ENCODE peak calls at places on chromosomes 4 and X, in eight cellular contexts. F, Q, X, C, N, T, M and G are unnamed samples.

GRCh38 chr4:137394000-137394399 is 138.3 kb downstream of the PCDH18 start:
- DNase-seq in F (no peak), Q (no peak), X (no peak), C (peak; percentile 10), N (no peak), T (no peak), M (no peak), G (no peak)

GRCh38 chrX:40097101-40097491 is 662 bp downstream of the BCOR start:
- DNase-seq in F (no peak), Q (no peak), X (no peak), C (no peak), N (no peak), T (peak; percentile 29), M (no peak), G (no peak)

GRCh38 chr4:13496605-13497004 is 12.5 kb upstream of the RAB28 start:
- DNase-seq in F (no peak), Q (no peak), X (no peak), C (no peak), N (no peak), T (peak; percentile 10), M (no peak), G (no peak)

GRCh38 chrX:38636949-38637819 is 75.8 kb downstream of the TSPAN7 start:
- DNase-seq in F (no peak), Q (no peak), X (no peak), C (peak; percentile 80), N (no peak), T (no peak), M (no peak), G (no peak)

GRCh38 chr4:18209448-18209847 is 187.9 kb upstream of the LCORL start:
- DNase-seq in F (no peak), Q (no peak), X (no peak), C (no peak), N (no peak), T (no peak), M (no peak), G (no peak)

GRCh38 chrX:55546956-55547355 is 57.3 kb upstream of the USP51 start:
- DNase-seq in F (no peak), Q (no peak), X (no peak), C (peak; percentile 50), N (no peak), T (no peak), M (no peak), G (no peak)

GRCh38 chr4:102344520-102344954 is 745 bp downstream of the SLC39A8 start:
- DNase-seq in F (peak; percentile 49), Q (no peak), X (peak; percentile 57), C (peak; percentile 63), N (no peak), T (peak; percentile 66), M (peak; percentile 77), G (no peak)

GRCh38 chr4:151563194-151563593 is 154.2 kb downstream of the FHIP1A start:
- DNase-seq in F (no peak), Q (peak; percentile 62), X (no peak), C (no peak), N (no peak), T (no peak), M (no peak), G (no peak)

GRCh38 chrX:47030339-47030738 is 47.9 kb upstream of the RGN start:
- DNase-seq in F (peak; percentile 41), Q (peak; percentile 55), X (peak; percentile 71), C (peak; percentile 69), N (no peak), T (peak; percentile 30), M (peak; percentile 20), G (no peak)

GRCh38 chr4:10891866-10892265 is 207.3 kb upstream of the CLNK start:
- DNase-seq in F (no peak), Q (no peak), X (no peak), C (no peak), N (no peak), T (no peak), M (no peak), G (no peak)

GRCh38 chr4:150136481-150136880 is 58.2 kb downstream of the DCLK2 start:
- DNase-seq in F (no peak), Q (no peak), X (no peak), C (no peak), N (no peak), T (no peak), M (no peak), G (no peak)

GRCh38 chrX:3076416-3076991 is 35.2 kb downstream of the ARSF start:
- DNase-seq in F (no peak), Q (no peak), X (no peak), C (no peak), N (no peak), T (no peak), M (peak; percentile 13), G (no peak)

GRCh38 chr4:138845051-138845450 is 170.5 kb upstream of the NOCT start:
- DNase-seq in F (no peak), Q (no peak), X (no peak), C (no peak), N (no peak), T (no peak), M (no peak), G (no peak)

GRCh38 chrX:45400380-45400779 is 199.7 kb upstream of the DIPK2B start:
- DNase-seq in F (no peak), Q (no peak), X (no peak), C (no peak), N (no peak), T (no peak), M (no peak), G (no peak)

GRCh38 chrX:40383969-40384368 is 196.8 kb upstream of the ATP6AP2 start:
- DNase-seq in F (no peak), Q (no peak), X (no peak), C (no peak), N (no peak), T (no peak), M (no peak), G (no peak)

GRCh38 chr4:138138774-138139173 is 103.4 kb downstream of the SLC7A11 start:
- DNase-seq in F (no peak), Q (no peak), X (no peak), C (no peak), N (no peak), T (no peak), M (no peak), G (no peak)

GRCh38 chr4:15755321-15755750 is 22.8 kb upstream of the CD38 start:
- DNase-seq in F (no peak), Q (peak; percentile 72), X (no peak), C (peak; percentile 49), N (no peak), T (no peak), M (no peak), G (no peak)

GRCh38 chrX:45775462-45775861 is 574.8 kb upstream of the DIPK2B start:
- DNase-seq in F (no peak), Q (peak; percentile 92), X (peak; percentile 49), C (peak; percentile 80), N (no peak), T (no peak), M (no peak), G (no peak)

GRCh38 chr4:184168406-184169019 is 49.2 kb downstream of the ENPP6 start:
- DNase-seq in F (peak; percentile 87), Q (peak; percentile 33), X (peak; percentile 56), C (peak; percentile 53), N (no peak), T (peak; percentile 80), M (peak; percentile 89), G (peak; percentile 65)

GRCh38 chrX:88526385-88526784 is 220.6 kb upstream of the CPXCR1 start:
- DNase-seq in F (no peak), Q (no peak), X (no peak), C (no peak), N (no peak), T (no peak), M (no peak), G (no peak)

GRCh38 chrX:80246273-80246672 is 174.0 kb upstream of the TENT5D start:
- DNase-seq in F (no peak), Q (peak; percentile 5), X (peak; percentile 5), C (no peak), N (no peak), T (no peak), M (no peak), G (no peak)

GRCh38 chr4:82833696-82834313 is 35.2 kb upstream of the SCD5 start:
- DNase-seq in F (no peak), Q (peak; percentile 84), X (peak; percentile 33), C (peak; percentile 74), N (peak; percentile 52), T (no peak), M (no peak), G (no peak)

GRCh38 chr4:149823770-149824221 is 8.2 kb upstream of the IQCM start:
- DNase-seq in F (no peak), Q (peak; percentile 94), X (peak; percentile 25), C (peak; percentile 86), N (peak; percentile 89), T (no peak), M (no peak), G (no peak)

GRCh38 chr4:16794816-16795445 is 103.5 kb downstream of the LDB2 start:
- DNase-seq in F (peak; percentile 68), Q (no peak), X (peak; percentile 9), C (peak; percentile 83), N (no peak), T (peak; percentile 63), M (peak; percentile 67), G (peak; percentile 53)
- TF ChIP-seq CTCF in F (peak; percentile 72), Q (no peak), X (peak; percentile 11), C (peak; percentile 90), N (peak; percentile 87), T (peak; percentile 66), M (peak; percentile 84), G (no peak)

GRCh38 chr4:92387459-92388069 is 83.8 kb downstream of the GRID2 start:
- DNase-seq in F (peak; percentile 8), Q (peak; percentile 69), X (peak; percentile 45), C (peak; percentile 63), N (no peak), T (no peak), M (peak; percentile 8), G (no peak)
- TF ChIP-seq CTCF in F (peak; percentile 78), Q (peak; percentile 56), X (peak; percentile 47), C (peak; percentile 46), N (peak; percentile 50), T (peak; percentile 17), M (peak; percentile 64), G (no peak)

GRCh38 chr4:98827661-98828060 is 101.3 kb downstream of the EIF4E start:
- DNase-seq in F (no peak), Q (no peak), X (no peak), C (no peak), N (no peak), T (no peak), M (no peak), G (no peak)

GRCh38 chr4:98833384-98833783 is 95.5 kb downstream of the EIF4E start:
- DNase-seq in F (no peak), Q (no peak), X (no peak), C (no peak), N (no peak), T (no peak), M (no peak), G (no peak)

DNA sequence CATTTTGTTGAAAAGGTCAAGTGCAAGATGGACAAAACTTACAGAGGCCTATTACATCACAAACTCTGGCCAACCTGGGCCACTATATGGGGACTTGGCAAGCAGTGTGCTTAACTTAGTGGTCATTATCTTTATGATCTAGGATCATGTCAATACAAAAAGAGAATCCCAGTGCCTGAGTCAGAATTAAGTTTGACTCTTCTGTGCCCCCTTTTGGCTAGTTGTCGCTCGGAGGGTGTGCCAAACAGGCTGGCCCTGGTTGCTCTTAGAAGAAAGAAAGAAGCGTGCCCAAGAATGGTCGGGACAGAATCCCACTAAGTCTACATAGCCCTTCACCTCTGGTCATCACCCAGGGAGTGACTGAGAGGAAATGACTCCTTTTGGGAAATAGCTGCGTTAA is 100.1 kb downstream of the EIF4E start:
- DNase-seq in F (no peak), Q (peak; percentile 28), X (peak; percentile 23), C (no peak), N (no peak), T (no peak), M (no peak), G (no peak)
- TF ChIP-seq CTCF in F (no peak), Q (peak; percentile 25), X (peak; percentile 11), C (no peak), N (no peak), T (peak; percentile 31), M (no peak), G (no peak)

GRCh38 chr4:168511780-168512467 is 15.1 kb downstream of the PALLD start:
- DNase-seq in F (no peak), Q (no peak), X (no peak), C (no peak), N (no peak), T (no peak), M (no peak), G (no peak)
- TF ChIP-seq CTCF in F (no peak), Q (no peak), X (no peak), C (no peak), N (no peak), T (no peak), M (no peak), G (no peak)